ENCODE peak calls at places on chromosome 21, in five cellular contexts. M is fibroblast of lung, N is skeletal muscle cell, G is LHCN-M2, Q is NCI-H1930. R is an unnamed sample.

GRCh38 chr21:39182484-39183271 is 573 bp downstream of the PSMG1 start:
- DNase-seq in G (no peak), Q (no peak), M (peak; percentile 42), N (no peak), R (peak; percentile 8)

GRCh38 chr21:41755258-41755933 is 11.5 kb downstream of the RIPK4 start:
- DNase-seq in N (no peak), G (no peak), Q (no peak), M (no peak), R (no peak)

GRCh38 chr21:10521091-10521598 is at the start of gene TPTE:
- DNase-seq in N (no peak), Q (peak; percentile 90), G (no peak), M (no peak), R (no peak)

GRCh38 chr21:39648879-39649278 is 36.1 kb downstream of the B3GALT5 start:
- DNase-seq in M (no peak), G (no peak), N (no peak), Q (no peak), R (no peak)

GRCh38 chr21:34313116-34313515 is 50.7 kb upstream of the KCNE2 start:
- DNase-seq in Q (no peak), G (no peak), M (no peak), N (no peak), R (no peak)

GRCh38 chr21:15222711-15223110 is 157.9 kb upstream of the NRIP1 start:
- DNase-seq in Q (no peak), G (peak; percentile 59), N (no peak), M (peak; percentile 38), R (peak; percentile 60)

GRCh38 chr21:44940116-44940631 is 345 bp downstream of the SLX9 start:
- DNase-seq in M (no peak), N (no peak), G (no peak), Q (no peak), R (no peak)

GRCh38 chr21:31299291-31300147 is 44.5 kb downstream of the TIAM1 start:
- DNase-seq in Q (no peak), G (no peak), M (no peak), N (no peak), R (no peak)

GRCh38 chr21:34544032-34544496 is 32.1 kb upstream of the KCNE1 start:
- DNase-seq in N (no peak), G (peak; percentile 75), Q (no peak), M (peak; percentile 69), R (peak; percentile 72)

GRCh38 chr21:18877932-18878331 is 474.3 kb upstream of the TMPRSS15 start:
- DNase-seq in G (no peak), Q (no peak), M (no peak), N (peak; percentile 0), R (no peak)

GRCh38 chr21:38297193-38297592 is 40.4 kb downstream of the KCNJ15 start:
- DNase-seq in M (peak; percentile 58), Q (no peak), G (peak; percentile 91), N (peak; percentile 66), R (peak; percentile 95)

GRCh38 chr21:37266515-37267221 is 466 bp downstream of the VPS26C start:
- DNase-seq in Q (peak; percentile 66), M (peak; percentile 32), G (peak; percentile 26), N (no peak), R (peak; percentile 50)

GRCh38 chr21:17231124-17231523 is 281.7 kb upstream of the CXADR start:
- DNase-seq in Q (no peak), M (no peak), G (no peak), N (no peak), R (no peak)

GRCh38 chr21:45530423-45531113 is 11.7 kb downstream of the SLC19A1 start:
- DNase-seq in N (no peak), Q (no peak), M (no peak), G (no peak), R (no peak)

GRCh38 chr21:39037807-39038405 is 145.3 kb downstream of the PSMG1 start:
- DNase-seq in N (no peak), Q (no peak), G (no peak), M (no peak), R (no peak)

GRCh38 chr21:42666023-42666747 is 12.8 kb downstream of the PDE9A start:
- DNase-seq in G (no peak), N (no peak), M (no peak), Q (no peak), R (no peak)

GRCh38 chr21:31667141-31667540 is 7.6 kb downstream of the SOD1 start:
- DNase-seq in M (no peak), G (no peak), Q (no peak), N (no peak), R (no peak)

GRCh38 chr21:16838330-16838729 is 674.5 kb upstream of the CXADR start:
- DNase-seq in G (no peak), Q (no peak), N (no peak), M (peak; percentile 52), R (no peak)

GRCh38 chr21:45403133-45403824 is 1.7 kb upstream of the COL18A1 start:
- DNase-seq in G (no peak), Q (no peak), N (no peak), M (no peak), R (no peak)

GRCh38 chr21:24420694-24421093 is 1186.6 kb downstream of the MRPL39 start:
- DNase-seq in N (no peak), M (no peak), G (no peak), Q (no peak), R (no peak)

GRCh38 chr21:44433791-44434567 is 21.3 kb upstream of the LRRC3 start:
- DNase-seq in G (no peak), N (no peak), Q (no peak), M (no peak), R (no peak)

GRCh38 chr21:44583800-44584147 is 3.4 kb upstream of the KRTAP10-5 start:
- DNase-seq in N (no peak), G (no peak), Q (no peak), M (no peak), R (no peak)

GRCh38 chr21:44271558-44271957 is 9.9 kb upstream of the DNMT3L start:
- DNase-seq in N (no peak), Q (no peak), G (no peak), M (no peak), R (no peak)

GRCh38 chr21:41589131-41589530 is 81.2 kb upstream of the TMPRSS2 start:
- DNase-seq in M (no peak), G (no peak), Q (no peak), N (no peak), R (no peak)

GRCh38 chr21:45209046-45209445 is 78.6 kb downstream of the POFUT2 start:
- DNase-seq in N (no peak), G (peak; percentile 66), M (peak; percentile 80), Q (no peak), R (peak; percentile 31)

GRCh38 chr21:45041351-45041805 is 33.0 kb upstream of the ADARB1 start:
- DNase-seq in G (peak; percentile 82), Q (no peak), M (peak; percentile 88), N (peak; percentile 83), R (peak; percentile 46)

GRCh38 chr21:32795802-32796489 is 24.4 kb upstream of the PAXBP1 start:
- DNase-seq in N (no peak), Q (no peak), M (no peak), G (no peak), R (no peak)

GRCh38 chr21:31554511-31555022 is 104.9 kb upstream of the SOD1 start:
- DNase-seq in G (no peak), M (no peak), N (no peak), Q (no peak), R (peak; percentile 68)

GRCh38 chr21:45213392-45213791 is 74.3 kb downstream of the POFUT2 start:
- DNase-seq in G (no peak), M (no peak), N (no peak), Q (no peak), R (no peak)

GRCh38 chr21:36630485-36631206 is 68.3 kb upstream of the SIM2 start:
- DNase-seq in G (peak; percentile 96), M (peak; percentile 36), N (peak; percentile 47), Q (peak; percentile 62), R (peak; percentile 42)

GRCh38 chr21:15112858-15113257 is 48.1 kb upstream of the NRIP1 start:
- DNase-seq in M (no peak), N (no peak), Q (no peak), G (no peak), R (no peak)

R was measured in RPMI7951.